ENCODE peak calls at places on chromosomes 16 and 17, in eight cellular contexts. P is tibial artery, V is spleen, J is fibroblast of lung, E is lung, G is H9, Q is heart left ventricle, M is brain microvascular endothelial cell. X is an unnamed sample.

GRCh38 chr17:27997044-27997401 is 45.5 kb upstream of the NLK start:
- DNase-seq in P (no peak), V (no peak), J (no peak), E (no peak), G (no peak), Q (no peak), M (no peak), X (no peak)

GRCh38 chr17:18031955-18032354 is 7.0 kb downstream of the ATPAF2 start:
- DNase-seq in P (peak; percentile 25), V (no peak), J (peak; percentile 59), E (no peak), G (no peak), Q (no peak), M (peak; percentile 20), X (no peak)

GRCh38 chr17:2849327-2849670 is 53.1 kb downstream of the RAP1GAP2 start:
- DNase-seq in P (no peak), V (no peak), J (no peak), E (no peak), G (peak; percentile 68), Q (no peak), M (no peak), X (no peak)

GRCh38 chr16:49280022-49280741 is 1.5 kb downstream of the CBLN1 start:
- DNase-seq in P (no peak), V (no peak), J (no peak), E (no peak), G (peak; percentile 78), Q (no peak), M (no peak), X (no peak)

GRCh38 chr17:19354123-19354522 is 8.4 kb downstream of the B9D1 start:
- DNase-seq in P (no peak), V (no peak), J (peak; percentile 94), E (no peak), G (no peak), Q (no peak), M (peak; percentile 80), X (no peak)

GRCh38 chr17:72255481-72255880 is 134.7 kb downstream of the SOX9 start:
- DNase-seq in P (no peak), V (no peak), J (no peak), E (no peak), G (no peak), Q (no peak), M (no peak), X (no peak)

GRCh38 chr16:13866073-13866472 is 53.9 kb upstream of the ERCC4 start:
- DNase-seq in P (peak; percentile 75), V (no peak), J (peak; percentile 64), E (peak; percentile 72), G (peak; percentile 83), Q (peak; percentile 72), M (peak; percentile 62), X (peak; percentile 2)

GRCh38 chr17:64133546-64134215 is 3.7 kb upstream of the ERN1 start:
- DNase-seq in P (no peak), V (no peak), J (peak; percentile 40), E (no peak), G (peak; percentile 46), Q (no peak), M (peak; percentile 45), X (no peak)

GRCh38 chr16:49698931-49699715 is 156.8 kb downstream of the ZNF423 start:
- DNase-seq in P (peak; percentile 87), V (no peak), J (peak; percentile 53), E (no peak), G (no peak), Q (peak; percentile 63), M (peak; percentile 46), X (no peak)

GRCh38 chr17:21174719-21175118 is 39.2 kb downstream of the TMEM11 start:
- DNase-seq in P (no peak), V (no peak), J (peak; percentile 60), E (no peak), G (no peak), Q (no peak), M (peak; percentile 20), X (no peak)

GRCh38 chr16:11916524-11917285 is 949 bp upstream of the GSPT1 start:
- DNase-seq in P (no peak), V (no peak), J (peak; percentile 63), E (peak; percentile 63), G (no peak), Q (no peak), M (no peak), X (no peak)

GRCh38 chr16:54056921-54057320 is 229.7 kb downstream of the IRX3 start:
- DNase-seq in P (no peak), V (no peak), J (no peak), E (no peak), G (no peak), Q (no peak), M (no peak), X (no peak)
- H3K27ac ChIP-seq in P (no peak overlapping the region), V (no peak overlapping the region), J (no peak overlapping the region), E (no peak overlapping the region), G (no peak overlapping the region), Q (no peak overlapping the region), M (no peak overlapping the region), X (no peak overlapping the region)

GRCh38 chr16:68798398-68798797 is 44.9 kb upstream of the TANGO6 start:
- DNase-seq in P (no peak), V (no peak), J (no peak), E (no peak), G (no peak), Q (no peak), M (no peak), X (no peak)

GRCh38 chr16:68790944-68791343 is 52.4 kb upstream of the TANGO6 start:
- DNase-seq in P (no peak), V (no peak), J (no peak), E (no peak), G (peak; percentile 51), Q (no peak), M (no peak), X (no peak)

GRCh38 chr16:68786685-68787418 is 49.8 kb downstream of the CDH1 start:
- DNase-seq in P (no peak), V (no peak), J (peak; percentile 97), E (no peak), G (no peak), Q (peak; percentile 20), M (peak; percentile 79), X (peak; percentile 59)

GRCh38 chr16:68790130-68790761 is 53.1 kb upstream of the TANGO6 start:
- DNase-seq in P (no peak), V (no peak), J (peak; percentile 94), E (peak; percentile 45), G (no peak), Q (no peak), M (peak; percentile 82), X (no peak)

DNA sequence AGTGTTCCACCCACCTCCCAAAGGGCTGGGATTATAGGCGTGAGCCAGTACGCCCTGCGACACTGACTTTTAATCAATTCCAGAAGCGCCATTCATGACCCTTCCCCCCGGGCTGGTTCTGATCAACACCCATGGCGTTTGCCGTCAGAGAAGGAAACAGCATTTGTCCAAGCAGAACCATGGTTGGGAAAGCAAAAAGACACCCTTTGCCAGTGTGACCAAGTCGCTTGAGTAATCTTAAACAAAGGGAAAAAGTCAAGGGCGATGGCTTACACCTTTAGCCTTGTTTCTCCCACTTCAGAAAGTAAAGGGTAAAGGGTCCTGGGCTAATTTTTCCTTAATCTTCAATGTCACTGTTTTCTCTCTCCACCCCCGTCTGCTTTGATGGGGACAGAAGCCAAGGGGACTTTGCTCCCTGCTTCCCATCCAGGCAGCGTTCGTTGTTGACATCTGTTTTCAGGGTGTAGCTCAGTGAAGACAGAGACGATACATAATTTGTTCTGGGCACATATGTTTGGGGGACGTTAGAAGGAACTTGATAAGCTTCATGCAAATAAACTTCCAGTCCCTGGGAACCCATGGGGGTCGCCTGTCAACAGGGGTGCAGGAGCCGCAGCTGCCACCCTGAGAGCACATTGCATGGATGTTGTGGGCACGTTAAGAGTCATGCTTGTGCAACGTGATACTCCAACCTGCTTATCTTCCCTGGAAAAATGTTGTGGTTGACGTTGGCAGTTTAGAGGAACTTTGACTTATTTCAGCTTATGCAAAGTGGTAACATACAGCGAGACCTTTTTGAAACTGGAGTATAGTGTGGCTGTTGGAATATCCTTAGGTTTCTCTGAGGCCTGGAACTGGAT is 50.6 kb upstream of the TANGO6 start:
- DNase-seq in P (no peak), V (no peak), J (peak; percentile 87), E (no peak), G (no peak), Q (no peak), M (peak; percentile 58), X (no peak)
- H3K27ac ChIP-seq in P (no peak overlapping the region), V (no peak overlapping the region), J (no peak overlapping the region), E (no peak overlapping the region), G (peak overlapping the region; percentile 6), Q (no peak overlapping the region), M (no peak overlapping the region), X (peak overlapping the region; percentile 59)

GRCh38 chr17:6458416-6458950 is 14.2 kb downstream of the PIMREG start:
- DNase-seq in P (no peak), V (peak; percentile 68), J (no peak), E (no peak), G (no peak), Q (no peak), M (no peak), X (no peak)

GRCh38 chr17:6456321-6456720 is 12.1 kb downstream of the PIMREG start:
- DNase-seq in P (no peak), V (peak; percentile 51), J (no peak), E (no peak), G (no peak), Q (no peak), M (no peak), X (no peak)

GRCh38 chr17:6456914-6457687 is 12.8 kb downstream of the PIMREG start:
- DNase-seq in P (no peak), V (peak; percentile 62), J (peak; percentile 63), E (no peak), G (peak; percentile 69), Q (no peak), M (peak; percentile 52), X (no peak)

GRCh38 chr17:6455321-6455705 is 11.1 kb downstream of the PIMREG start:
- DNase-seq in P (no peak), V (peak; percentile 91), J (peak; percentile 35), E (no peak), G (peak; percentile 81), Q (no peak), M (no peak), X (peak; percentile 10)

GRCh38 chr17:6457688-6458190 is 13.5 kb downstream of the PIMREG start:
- DNase-seq in P (no peak), V (peak; percentile 70), J (no peak), E (no peak), G (no peak), Q (no peak), M (no peak), X (no peak)
- H3K27ac ChIP-seq in P (no peak overlapping the region), V (peak overlapping the region; percentile 88), J (no peak overlapping the region), E (no peak overlapping the region), G (no peak overlapping the region), Q (no peak overlapping the region), M (no peak overlapping the region), X (no peak overlapping the region)

GRCh38 chr17:45172232-45172540 is 10.5 kb downstream of the HEXIM2 start:
- DNase-seq in P (no peak), V (no peak), J (no peak), E (no peak), G (no peak), Q (no peak), M (no peak), X (no peak)

GRCh38 chr17:45170976-45171337 is 9.3 kb downstream of the HEXIM2 start:
- DNase-seq in P (peak; percentile 91), V (no peak), J (peak; percentile 73), E (peak; percentile 64), G (peak; percentile 38), Q (peak; percentile 53), M (peak; percentile 51), X (no peak)

GRCh38 chr17:45170280-45170975 is 8.8 kb downstream of the HEXIM2 start:
- DNase-seq in P (no peak), V (no peak), J (no peak), E (no peak), G (peak; percentile 36), Q (no peak), M (no peak), X (no peak)

GRCh38 chr17:45171338-45172231 is 9.9 kb downstream of the HEXIM2 start:
- DNase-seq in P (peak; percentile 74), V (no peak), J (no peak), E (peak; percentile 55), G (peak; percentile 79), Q (peak; percentile 26), M (no peak), X (no peak)

GRCh38 chr17:45168991-45169752 is 7.5 kb downstream of the HEXIM2 start:
- DNase-seq in P (no peak), V (no peak), J (no peak), E (no peak), G (peak; percentile 90), Q (no peak), M (no peak), X (no peak)
- H3K27ac ChIP-seq in P (no peak overlapping the region), V (no peak overlapping the region), J (no peak overlapping the region), E (no peak overlapping the region), G (no peak overlapping the region), Q (no peak overlapping the region), M (no peak overlapping the region), X (no peak overlapping the region)

X was measured in substantia nigra.